ENCODE peak calls at places on chromosomes 7 and 10, in ten cellular contexts. J is psoas muscle, H is RKO, N is NCI-H187, B is AG09309, D is T-helper 1 cell, G is nucleus accumbens, K is EL, Y is EH, F is T47D. L is an unnamed sample.

GRCh38 chr7:66894463-66895080 is 26.5 kb upstream of the TMEM248 start:
- DNase-seq in J (no peak), G (no peak), K (peak), B (no peak), F (no peak), D (no peak), Y (peak), H (peak), N (no peak), L (peak)

GRCh38 chr7:30912454-30912985 is 867 bp downstream of the AQP1 start:
- DNase-seq in N (no peak), K (no peak), B (no peak), D (no peak), G (no peak), J (no peak), F (no peak), H (no peak), Y (no peak), L (no peak)

GRCh38 chr10:129914960-129915359 is 49.1 kb downstream of the EBF3 start:
- DNase-seq in K (no peak), J (no peak), F (no peak), Y (no peak), N (no peak), B (no peak), H (no peak), D (no peak), G (no peak), L (no peak)

GRCh38 chr7:130881091-130881798 is 147.2 kb upstream of the KLF14 start:
- DNase-seq in D (no peak), B (no peak), H (peak), J (no peak), Y (no peak), G (no peak), N (no peak), F (no peak), K (no peak), L (peak)

GRCh38 chr7:96303686-96304443 is 18.0 kb downstream of the SLC25A13 start:
- DNase-seq in J (no peak), D (no peak), H (peak), F (no peak), K (peak), G (no peak), N (no peak), B (peak), Y (peak), L (peak)

GRCh38 chr7:142788303-142789286 is 17.8 kb downstream of the PRSS2 start:
- DNase-seq in B (no peak), J (no peak), Y (no peak), N (no peak), G (no peak), D (no peak), K (no peak), F (no peak), H (no peak), L (no peak)

GRCh38 chr10:100858742-100859141 is 54.0 kb upstream of the SLF2 start:
- DNase-seq in B (no peak), H (no peak), G (peak), K (no peak), N (no peak), Y (no peak), J (no peak), D (no peak), F (no peak), L (no peak)

GRCh38 chr7:7653568-7654187 is 13.1 kb downstream of the UMAD1 start:
- DNase-seq in N (no peak), G (no peak), Y (no peak), H (peak), D (no peak), B (no peak), J (no peak), K (peak), F (no peak), L (no peak)

GRCh38 chr7:1757601-1758000 is 87.5 kb downstream of the ELFN1 start:
- DNase-seq in D (no peak), J (no peak), K (no peak), B (no peak), Y (no peak), N (no peak), H (no peak), G (no peak), F (no peak), L (no peak)

GRCh38 chr7:112938895-112939588 is 147.6 kb downstream of the GPR85 start:
- DNase-seq in B (no peak), N (no peak), Y (peak), K (peak), H (peak), J (peak), D (peak), G (no peak), F (no peak), L (peak)

GRCh38 chr10:92239600-92240288 is 51.1 kb downstream of the CPEB3 start:
- DNase-seq in H (no peak), N (no peak), D (no peak), K (peak), J (peak), G (no peak), B (no peak), Y (peak), F (peak), L (peak)

GRCh38 chr7:110480964-110481363 is 610.0 kb upstream of the LRRN3 start:
- DNase-seq in G (no peak), H (no peak), N (no peak), Y (no peak), F (no peak), K (no peak), D (no peak), J (no peak), B (no peak), L (no peak)

GRCh38 chr10:61841338-61841875 is 60.1 kb upstream of the ARID5B start:
- DNase-seq in B (no peak), H (no peak), N (no peak), J (no peak), K (no peak), Y (no peak), G (no peak), D (no peak), F (no peak), L (no peak)

GRCh38 chr7:153331427-153331826 is 571.9 kb downstream of the ACTR3B start:
- DNase-seq in Y (no peak), G (no peak), K (no peak), D (no peak), F (no peak), B (no peak), H (no peak), N (no peak), J (no peak), L (no peak)

GRCh38 chr10:70302292-70302691 is 18.5 kb upstream of the NPFFR1 start:
- DNase-seq in J (no peak), G (no peak), Y (peak), D (no peak), B (peak), N (no peak), K (peak), F (no peak), H (no peak), L (no peak)

GRCh38 chr10:26367771-26368170 is 70.4 kb upstream of the APBB1IP start:
- DNase-seq in D (no peak), G (no peak), J (no peak), Y (peak), B (peak), N (no peak), F (peak), K (peak), H (peak), L (peak)